ENCODE peak calls at places on chromosomes 12 and 14, in six cellular contexts. V is IMR-90, U is A549, J is HepG2, Q is SK-N-SH, B is K562. R is an unnamed sample.

GRCh38 chr12:69163681-69164362 is 75.5 kb upstream of the CPSF6 start:
- DNase-seq in Q (no peak), J (no peak), V (no peak), U (no peak), B (peak; percentile 36), R (no peak)

GRCh38 chr12:81896771-81897170 is 137.6 kb upstream of the PPFIA2 start:
- DNase-seq in B (no peak), U (no peak), J (no peak), V (no peak), Q (no peak), R (no peak)

GRCh38 chr12:124809878-124810277 is 53.8 kb downstream of the SCARB1 start:
- DNase-seq in Q (no peak), U (no peak), B (no peak), J (no peak), V (peak; percentile 49), R (no peak)

GRCh38 chr12:77837876-77838291 is 7.2 kb downstream of the NAV3 start:
- DNase-seq in B (no peak), J (no peak), V (no peak), U (no peak), Q (no peak), R (no peak)

GRCh38 chr12:121009744-121010143 is 6.5 kb downstream of the C12orf43 start:
- DNase-seq in J (peak; percentile 49), B (no peak), Q (no peak), U (peak; percentile 81), V (peak; percentile 42), R (no peak)

GRCh38 chr14:23275412-23275811 is 10.5 kb downstream of the HOMEZ start:
- DNase-seq in V (no peak), J (no peak), B (no peak), Q (no peak), U (no peak), R (no peak)

GRCh38 chr14:23665302-23666016 is 29.3 kb downstream of the DHRS2 start:
- DNase-seq in U (no peak), B (no peak), V (no peak), Q (no peak), J (no peak), R (no peak)

GRCh38 chr12:76018111-76018510 is 13.5 kb downstream of the PHLDA1 start:
- DNase-seq in J (peak; percentile 61), B (no peak), Q (no peak), V (peak; percentile 61), U (peak; percentile 89), R (no peak)

GRCh38 chr12:53659011-53659551 is 16.8 kb downstream of the ATP5MC2 start:
- DNase-seq in Q (no peak), V (peak; percentile 88), J (peak; percentile 96), B (no peak), U (peak; percentile 81), R (no peak)
- TF ChIP-seq SMC3 in Q (no peak), V (no peak), J (peak; percentile 21), B (no peak), U (no peak), R (no peak)

GRCh38 chr12:32804301-32804700 is 48.6 kb upstream of the YARS2 start:
- DNase-seq in Q (no peak), B (no peak), V (no peak), U (no peak), J (no peak), R (no peak)

GRCh38 chr12:32811686-32812392 is 56.1 kb upstream of the YARS2 start:
- DNase-seq in B (no peak), J (no peak), V (no peak), Q (no peak), U (no peak), R (no peak)

GRCh38 chr12:32809196-32809595 is 53.5 kb upstream of the YARS2 start:
- DNase-seq in J (no peak), B (no peak), V (no peak), Q (no peak), U (no peak), R (no peak)

DNA sequence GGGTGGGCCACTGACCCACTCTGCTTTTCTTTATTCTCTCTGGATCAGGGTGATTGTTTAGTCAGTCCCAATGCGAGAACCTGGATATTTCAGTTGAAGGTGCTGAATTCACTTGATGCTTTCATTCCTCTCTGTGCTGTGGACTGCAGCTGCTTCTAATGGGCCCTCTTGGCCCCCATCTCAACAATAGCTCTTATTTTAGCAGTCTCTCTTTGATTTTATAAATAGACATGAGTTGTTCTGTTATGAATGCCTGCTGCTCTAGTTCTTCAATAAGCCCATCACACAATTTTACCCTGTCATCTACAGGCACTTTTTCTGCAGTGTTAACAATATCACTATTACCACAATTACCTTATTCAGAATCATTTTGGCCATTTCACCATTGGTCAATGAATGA is 54.1 kb upstream of the YARS2 start:
- DNase-seq in V (no peak), B (no peak), Q (no peak), U (no peak), J (no peak), R (no peak)
- TF ChIP-seq SMC3 in V (no peak), B (no peak), Q (no peak), U (no peak), J (no peak), R (no peak)

DNA sequence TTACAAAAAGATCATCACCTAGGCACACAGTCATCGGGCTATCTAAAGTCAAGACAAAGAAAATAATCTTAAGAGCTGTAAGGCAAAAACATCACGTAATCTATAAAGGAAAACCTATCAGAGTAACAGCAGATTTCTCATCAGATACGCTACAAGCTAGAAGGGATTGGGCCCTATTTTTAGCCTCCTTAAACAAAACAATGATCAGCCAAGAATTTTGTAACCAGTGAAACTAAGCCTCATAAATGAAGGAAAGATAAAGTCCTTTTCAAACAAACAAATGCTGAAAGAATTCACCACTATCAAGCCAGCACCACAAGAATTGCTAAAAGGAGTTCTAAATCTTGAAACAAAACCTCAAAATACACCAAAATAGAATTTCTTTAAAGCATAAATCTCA is 191.6 kb upstream of the BMP4 start:
- DNase-seq in U (no peak), B (no peak), V (no peak), Q (no peak), J (no peak), R (no peak)
- TF ChIP-seq SMC3 in U (no peak), B (no peak), V (no peak), Q (no peak), J (no peak), R (no peak)

DNA sequence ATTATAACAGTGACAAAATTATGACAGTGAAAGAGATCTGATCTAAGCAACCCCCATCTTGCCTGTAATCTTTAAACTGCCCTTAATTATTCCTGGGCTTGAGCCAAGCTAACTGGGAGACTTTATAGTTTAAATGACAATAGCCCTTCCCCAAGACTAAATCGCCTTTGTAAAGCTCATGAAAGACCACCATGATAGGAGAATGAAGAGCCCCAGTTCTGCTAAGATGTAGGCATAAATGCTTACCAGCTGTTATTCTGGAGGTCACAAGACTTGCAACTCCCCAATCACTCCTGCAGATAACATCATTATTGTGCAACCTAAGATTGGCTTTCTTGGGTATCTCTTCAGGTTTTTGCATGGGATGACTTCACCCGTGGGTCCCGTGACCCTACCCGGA is 599.7 kb downstream of the KCNH5 start:
- DNase-seq in Q (no peak), J (no peak), V (no peak), B (no peak), U (no peak), R (no peak)
- TF ChIP-seq SMC3 in Q (no peak), J (no peak), V (no peak), B (no peak), U (no peak), R (no peak)